ENCODE peak calls at places on chromosome 1, in five cellular contexts. H is brain microvascular endothelial cell; K is mammary epithelial cell; I is CD8-positive, alpha-beta T cell; Q is tibial artery. G is an unnamed sample.
A peak's percentile ranks its signal among the peaks of the same experiment; 100 is the strongest.

GRCh38 chr1:1181129-1181937 is 7.7 kb downstream of the TTLL10 start:
- DNase-seq in I (no peak), H (no peak), K (no peak), Q (no peak), G (peak; percentile 3)

GRCh38 chr1:244755673-244756072 is 79.8 kb upstream of the COX20 start:
- DNase-seq in H (no peak), I (no peak), K (no peak), Q (no peak), G (no peak)

GRCh38 chr1:78758493-78758892 is 108.9 kb downstream of the IFI44 start:
- DNase-seq in Q (no peak), H (no peak), K (no peak), I (no peak), G (no peak)

GRCh38 chr1:81314497-81314896 is 486.2 kb upstream of the ADGRL2 start:
- DNase-seq in K (no peak), I (no peak), H (no peak), Q (no peak), G (no peak)

GRCh38 chr1:156378557-156378956 is 9.5 kb downstream of the RHBG start:
- DNase-seq in H (no peak), I (no peak), Q (no peak), K (no peak), G (no peak)

GRCh38 chr1:100423832-100424337 is 71.6 kb downstream of the CDC14A start:
- DNase-seq in H (no peak), K (no peak), I (peak; percentile 31), Q (no peak), G (peak; percentile 14)

GRCh38 chr1:172400073-172400737 is 20.3 kb upstream of the C1orf105 start:
- DNase-seq in H (no peak), I (no peak), Q (no peak), K (no peak), G (no peak)

GRCh38 chr1:45008076-45008475 is 3.0 kb downstream of the HECTD3 start:
- DNase-seq in K (no peak), Q (no peak), I (no peak), H (no peak), G (no peak)

GRCh38 chr1:110584045-110584444 is 22.1 kb downstream of the KCNA2 start:
- DNase-seq in K (no peak), Q (no peak), H (no peak), I (no peak), G (no peak)

GRCh38 chr1:228782662-228783414 is 47.6 kb downstream of the RHOU start:
- DNase-seq in H (no peak), I (no peak), Q (peak; percentile 25), K (peak; percentile 2), G (no peak)

GRCh38 chr1:210159206-210159605 is 73.4 kb upstream of the SERTAD4 start:
- DNase-seq in Q (no peak), H (no peak), I (no peak), K (no peak), G (no peak)

GRCh38 chr1:234957330-234958065 is 171.1 kb downstream of the TOMM20 start:
- DNase-seq in Q (no peak), K (no peak), I (no peak), H (no peak), G (no peak)
- TF ChIP-seq CTCF in Q (no peak), K (no peak), I (no peak), H (no peak), G (no peak)

DNA sequence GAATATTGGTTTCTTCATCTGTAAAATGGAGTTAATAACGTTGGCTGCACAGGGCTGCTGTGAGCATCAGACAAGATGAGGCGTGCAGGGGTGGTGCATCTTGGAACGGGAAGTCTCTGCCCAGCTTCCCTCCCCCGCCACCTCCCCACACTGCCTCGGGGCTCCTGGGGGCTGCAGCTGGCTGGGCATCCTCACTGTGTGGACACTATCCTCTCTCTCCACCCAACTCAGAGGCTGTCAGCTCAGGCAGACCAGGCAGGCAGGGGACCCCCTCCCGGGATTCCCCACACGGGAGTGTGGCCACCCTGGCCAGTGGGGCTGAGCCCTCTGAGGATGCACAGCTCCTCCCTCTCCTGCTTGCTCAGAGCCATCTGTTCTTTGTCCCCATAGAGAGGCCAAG is 122.7 kb downstream of the CCDC185 start:
- DNase-seq in K (no peak), H (no peak), I (no peak), Q (no peak), G (no peak)
- H3K4me3 ChIP-seq in K (no peak overlapping the region), H (no peak overlapping the region), I (no peak overlapping the region), Q (no peak overlapping the region), G (no peak overlapping the region)

GRCh38 chr1:11129649-11130048 is 30.0 kb upstream of the EXOSC10 start:
- DNase-seq in Q (no peak), K (no peak), I (no peak), H (no peak), G (no peak)
- H3K36me3 ChIP-seq in Q (peaks cover 96% of the 10 kb centered on the region), K (peaks cover 17% of the 10 kb centered on the region), I (peaks cover 60% of the 10 kb centered on the region), H (peaks cover 73% of the 10 kb centered on the region), G (peaks cover 43% of the 10 kb centered on the region)

GRCh38 chr1:54796902-54797301 is 4.2 kb downstream of the TTC22 start:
- DNase-seq in K (no peak), I (no peak), Q (no peak), H (no peak), G (no peak)

GRCh38 chr1:54795100-54795665 is 5.9 kb downstream of the TTC22 start:
- DNase-seq in K (no peak), Q (no peak), I (no peak), H (no peak), G (no peak)

GRCh38 chr1:54792686-54793282 is 8.3 kb downstream of the TTC22 start:
- DNase-seq in Q (no peak), H (no peak), K (no peak), I (no peak), G (no peak)

GRCh38 chr1:54795841-54796468 is 5.2 kb downstream of the TTC22 start:
- DNase-seq in I (no peak), K (no peak), Q (no peak), H (no peak), G (no peak)

DNA sequence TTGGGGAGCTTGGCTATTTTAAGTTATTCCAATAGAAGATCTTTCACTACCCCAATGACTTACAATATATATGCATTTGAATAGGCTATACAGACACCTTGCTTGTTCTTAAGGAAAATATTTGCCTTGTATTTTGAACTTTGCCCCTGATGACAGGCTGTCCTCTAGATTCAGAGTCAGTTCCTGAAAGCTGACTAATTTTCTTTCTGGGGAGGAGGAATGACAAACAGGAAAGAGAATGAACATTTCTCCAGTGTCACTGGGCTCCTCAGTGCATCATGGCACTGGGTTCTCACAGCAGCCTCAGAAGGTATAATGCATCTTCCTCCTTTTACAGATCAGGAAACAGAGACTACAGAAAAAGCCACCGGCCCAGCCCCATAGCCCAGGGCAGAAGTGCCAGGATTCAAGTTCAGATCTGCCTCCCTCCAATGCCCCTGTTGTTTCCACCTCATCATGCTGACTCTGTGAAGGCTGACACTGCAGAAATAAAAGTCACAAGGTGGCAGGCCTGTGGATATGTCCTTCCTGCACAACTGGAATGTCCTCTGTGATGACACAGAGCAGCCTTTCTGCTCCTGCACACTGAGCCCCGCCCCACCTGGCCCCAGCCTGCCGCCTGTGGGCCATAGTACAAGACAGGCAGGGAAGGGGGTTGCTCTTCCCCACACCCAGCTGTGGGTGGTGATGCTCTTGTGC is 6.6 kb downstream of the TTC22 start:
- DNase-seq in I (no peak), K (peak; percentile 43), H (no peak), Q (no peak), G (no peak)
- TF ChIP-seq CTCF in I (no peak), K (peak; percentile 31), H (no peak), Q (no peak), G (no peak)